ENCODE peak calls at places on chromosomes 11 and 22, in four cellular contexts. F is AG09309, M is pancreas, U is fibroblast of mammary gland. Q is an unnamed sample.

GRCh38 chr11:1568451-1568911 is 3.6 kb downstream of the DUSP8 start:
- DNase-seq in F (no peak), M (peak; percentile 53), U (no peak), Q (no peak)

GRCh38 chr22:38257650-38258246 is 15.1 kb downstream of the TMEM184B start:
- DNase-seq in F (no peak), M (peak; percentile 81), U (no peak), Q (no peak)

GRCh38 chr11:76236092-76237026 is 30.1 kb upstream of the WNT11 start:
- DNase-seq in F (no peak), M (no peak), U (peak; percentile 50), Q (no peak)

GRCh38 chr11:10307022-10307410 is 2.1 kb downstream of the ADM start:
- DNase-seq in F (no peak), M (no peak), U (peak; percentile 75), Q (no peak)

GRCh38 chr11:94708642-94709041 is 59.5 kb upstream of the AMOTL1 start:
- DNase-seq in F (no peak), M (no peak), U (no peak), Q (no peak)

GRCh38 chr11:100876826-100877545 is 189.9 kb downstream of the ARHGAP42 start:
- DNase-seq in F (peak; percentile 88), M (no peak), U (peak; percentile 99), Q (no peak)

GRCh38 chr11:126766425-126766824 is 234.1 kb downstream of the KIRREL3 start:
- DNase-seq in F (no peak), M (no peak), U (no peak), Q (peak; percentile 29)

GRCh38 chr22:25357606-25358420 is 138.4 kb downstream of the CRYBB2 start:
- DNase-seq in F (no peak), M (no peak), U (no peak), Q (no peak)

GRCh38 chr11:116687458-116688201 is 85.2 kb downstream of the BUD13 start:
- DNase-seq in F (no peak), M (no peak), U (no peak), Q (no peak)

GRCh38 chr11:42524534-42525227 is 787.1 kb upstream of the API5 start:
- DNase-seq in F (no peak), M (no peak), U (peak; percentile 51), Q (peak; percentile 33)

GRCh38 chr11:127789887-127790286 is 789.3 kb upstream of the KIRREL3 start:
- DNase-seq in F (no peak), M (no peak), U (no peak), Q (no peak)

GRCh38 chr22:23285734-23286133 is 105.4 kb downstream of the BCR start:
- DNase-seq in F (no peak), M (no peak), U (no peak), Q (no peak)

DNA sequence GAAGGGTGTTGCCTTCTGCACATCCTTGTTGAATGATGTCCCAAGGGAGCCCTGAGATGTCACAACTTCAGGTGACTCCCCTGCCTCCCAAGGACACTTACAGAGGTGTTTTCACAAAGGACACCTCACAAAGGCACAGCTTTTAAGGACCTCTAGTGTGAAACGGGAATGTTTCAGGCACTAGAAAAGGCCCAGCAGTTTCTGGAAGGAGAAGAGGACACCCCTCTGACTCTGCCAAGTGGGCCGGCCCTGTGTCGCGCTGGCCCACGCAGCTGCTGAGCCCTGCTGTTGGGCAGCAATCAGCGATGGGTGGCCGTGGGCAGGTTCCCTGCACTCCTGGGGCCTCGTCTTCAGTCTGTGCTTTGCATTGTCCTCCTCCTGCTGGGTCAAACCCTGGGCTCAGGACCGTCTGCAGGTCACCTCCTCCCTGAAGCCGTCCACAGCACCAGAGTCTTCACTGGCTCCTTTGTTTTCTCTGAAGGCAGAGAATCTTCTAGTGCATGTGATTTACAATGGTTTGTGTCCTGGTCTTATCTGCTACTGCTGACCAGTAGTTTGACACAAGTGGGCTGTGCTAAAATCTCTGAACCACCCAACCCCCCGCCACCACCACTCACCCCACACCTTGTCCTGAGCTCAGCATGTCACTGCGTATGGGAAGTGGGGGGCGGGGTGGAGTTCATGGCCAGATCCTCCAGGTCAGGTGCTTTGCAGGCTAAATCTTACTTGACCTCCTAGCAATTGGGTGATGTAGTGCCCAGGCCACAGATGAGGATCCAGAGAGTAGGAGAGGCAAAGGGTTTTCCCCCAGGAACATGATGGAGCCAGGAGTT is 3.2 kb downstream of the LINC01488 start:
- DNase-seq in F (no peak), M (peak; percentile 40), U (no peak), Q (no peak)
- TF ChIP-seq CTCF in F (no peak), M (no peak), U (no peak), Q (no peak)

GRCh38 chr11:64000026-64000739 is 13.9 kb downstream of the OTUB1 start:
- DNase-seq in F (peak; percentile 11), M (peak; percentile 85), U (peak; percentile 69), Q (no peak)

GRCh38 chr11:63999349-64000025 is 13.2 kb downstream of the OTUB1 start:
- DNase-seq in F (no peak), M (peak; percentile 72), U (peak; percentile 70), Q (peak; percentile 42)

GRCh38 chr11:63998558-63999348 is 12.5 kb downstream of the OTUB1 start:
- DNase-seq in F (no peak), M (no peak), U (no peak), Q (no peak)

GRCh38 chr11:64001552-64002427 is 15.6 kb downstream of the OTUB1 start:
- DNase-seq in F (no peak), M (no peak), U (no peak), Q (no peak)

GRCh38 chr11:64000740-64001514 is 14.7 kb downstream of the OTUB1 start:
- DNase-seq in F (no peak), M (no peak), U (no peak), Q (no peak)
- TF ChIP-seq CTCF in F (no peak), M (no peak), U (no peak), Q (no peak)

DNA sequence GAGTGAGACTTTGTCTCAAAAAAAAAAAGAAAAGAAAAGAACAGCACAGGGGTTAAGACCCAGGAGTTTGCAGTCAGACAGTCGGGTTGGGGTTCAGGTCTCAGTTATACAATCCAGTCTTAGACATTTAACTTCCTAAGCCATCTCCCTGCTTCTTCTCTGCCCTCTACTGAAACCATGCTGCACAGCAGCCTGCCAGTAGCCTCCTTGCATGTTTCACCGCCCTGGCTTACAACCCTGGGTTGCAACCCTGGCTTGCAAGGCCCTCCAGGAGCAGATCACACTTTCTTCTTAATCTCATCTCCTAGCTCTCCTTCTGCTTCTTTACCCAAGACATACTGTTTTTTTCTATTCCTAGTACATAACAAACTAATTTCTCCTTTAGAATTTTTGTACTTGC is 5.9 kb upstream of the B3GAT3 start:
- DNase-seq in F (no peak), M (no peak), U (no peak), Q (no peak)
- TF ChIP-seq CTCF in F (no peak), M (no peak), U (peak; percentile 13), Q (no peak)

DNA sequence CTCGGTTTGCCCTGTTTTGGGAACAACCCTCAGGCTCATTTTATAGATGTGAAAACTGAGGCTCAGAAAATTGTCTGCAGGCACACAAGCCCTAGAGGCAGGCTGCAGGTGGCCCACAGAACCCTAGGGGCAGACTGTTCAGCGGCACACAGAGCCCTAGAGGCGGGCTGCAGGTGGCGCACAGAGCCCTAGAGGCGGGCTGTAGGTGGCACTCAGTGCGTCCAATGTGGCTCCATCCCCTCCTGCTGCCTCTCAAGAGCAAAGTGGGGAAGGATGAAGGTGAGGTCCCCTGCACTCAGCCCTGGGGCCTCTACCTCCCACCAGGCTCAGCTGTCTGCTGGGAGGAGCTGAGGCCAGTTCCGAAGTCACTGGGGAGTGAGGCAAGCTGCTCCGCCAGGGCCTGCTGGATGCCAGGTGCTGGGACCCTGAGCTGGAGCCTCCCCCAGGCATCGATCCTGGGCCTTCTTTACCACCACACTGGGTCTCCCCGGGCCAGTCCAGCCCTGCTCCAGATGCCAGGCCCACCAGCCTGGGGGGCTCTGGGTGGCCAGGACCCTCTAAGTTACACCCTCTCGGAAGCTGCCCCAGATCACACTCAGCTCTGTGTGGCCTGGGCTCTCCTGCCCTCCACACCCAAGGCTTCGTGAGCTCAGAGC is 2.3 kb downstream of the ACY3 start:
- DNase-seq in F (no peak), M (peak; percentile 69), U (no peak), Q (no peak)
- TF ChIP-seq CTCF in F (peak; percentile 20), M (peak; percentile 12), U (no peak), Q (no peak)

DNA sequence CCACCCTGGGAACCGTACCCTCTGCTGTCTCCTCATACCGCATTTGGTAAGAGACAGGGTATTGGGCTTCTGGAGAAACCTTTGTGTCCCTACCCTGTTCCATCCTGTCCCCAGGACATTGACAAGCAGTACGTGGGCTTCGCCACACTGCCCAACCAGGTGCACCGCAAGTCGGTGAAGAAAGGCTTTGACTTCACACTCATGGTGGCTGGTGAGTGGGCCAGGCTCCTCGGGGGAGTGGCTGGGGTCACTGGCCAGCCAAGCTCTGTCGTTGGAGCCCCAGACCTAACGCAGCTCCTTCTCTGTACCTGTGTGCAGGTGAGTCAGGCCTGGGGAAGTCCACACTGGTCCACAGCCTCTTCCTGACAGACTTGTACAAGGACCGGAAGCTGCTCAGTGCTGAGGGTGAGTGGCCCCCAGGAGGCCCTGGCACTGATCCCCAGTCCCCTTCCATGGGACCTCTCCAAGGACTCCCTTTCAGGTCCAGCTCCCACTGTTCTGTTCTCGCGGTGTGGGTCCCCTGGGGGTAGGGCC is 3.8 kb upstream of the GP1BB start:
- DNase-seq in F (no peak), M (no peak), U (no peak), Q (no peak)
- TF ChIP-seq CTCF in F (no peak), M (no peak), U (no peak), Q (no peak)

GRCh38 chr11:2929880-2930704 is 872 bp upstream of the PHLDA2 start:
- DNase-seq in F (no peak), M (peak; percentile 74), U (peak; percentile 62), Q (no peak)
- TF ChIP-seq CTCF in F (peak; percentile 58), M (no peak), U (peak; percentile 40), Q (peak; percentile 4)

DNA sequence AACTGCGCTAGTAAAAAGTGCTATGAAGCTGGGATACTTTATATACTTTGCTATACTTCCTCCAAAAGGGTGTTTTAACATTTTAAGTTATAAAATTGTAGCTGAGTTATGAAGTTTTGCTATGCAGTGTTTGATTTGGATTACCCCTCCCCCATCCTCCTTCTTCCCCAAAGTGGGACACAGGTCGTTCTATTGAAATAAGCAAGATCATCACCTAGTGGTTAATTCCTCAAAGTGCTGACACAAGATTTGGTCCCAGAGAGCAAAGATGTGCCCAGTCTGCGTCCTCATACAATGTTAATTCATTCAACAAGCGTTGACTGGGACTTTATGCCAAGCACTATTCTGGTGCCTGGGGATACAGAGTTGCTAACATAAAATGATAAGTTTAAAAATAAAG is 78.5 kb downstream of the SPON1 start:
- DNase-seq in F (no peak), M (no peak), U (peak; percentile 20), Q (no peak)
- TF ChIP-seq CTCF in F (peak; percentile 42), M (no peak), U (peak; percentile 38), Q (no peak)

GRCh38 chr11:125627236-125627910 is 2.4 kb downstream of the CHEK1 start:
- DNase-seq in F (no peak), M (no peak), U (peak; percentile 17), Q (no peak)
- TF ChIP-seq CTCF in F (no peak), M (no peak), U (no peak), Q (no peak)

Q was measured in lung.